ENCODE peak calls at places on chromosomes 13 and 19, in four cellular contexts. C is fibroblast of lung, Z is colonic mucosa, H is fibroblast of pulmonary artery. O is an unnamed sample.

GRCh38 chr19:38742296-38742695 is 2.0 kb downstream of the CAPN12 start:
- DNase-seq in C (no peak), Z (no peak), H (no peak), O (no peak)

GRCh38 chr13:41520699-41521630 is 63.6 kb downstream of the RGCC start:
- DNase-seq in C (peak), Z (no peak), H (no peak), O (no peak)

GRCh38 chr19:38956264-38956663 is 19.3 kb downstream of the FBXO17 start:
- DNase-seq in C (no peak), Z (no peak), H (no peak), O (no peak)

GRCh38 chr19:35587326-35587725 is 1.4 kb downstream of the PMIS2 start:
- DNase-seq in C (no peak), Z (no peak), H (peak), O (no peak)

GRCh38 chr13:37833411-37833810 is 36.2 kb downstream of the TRPC4 start:
- DNase-seq in C (no peak), Z (no peak), H (no peak), O (no peak)

GRCh38 chr19:10206226-10206873 is 11.6 kb upstream of the DNMT1 start:
- DNase-seq in C (peak), Z (no peak), H (peak), O (peak)

GRCh38 chr13:23709521-23709920 is 139.3 kb downstream of the TNFRSF19 start:
- DNase-seq in C (no peak), Z (no peak), H (no peak), O (peak)

GRCh38 chr19:4723465-4724251 is at the start of gene DPP9:
- DNase-seq in C (peak), Z (peak), H (peak), O (peak)

GRCh38 chr19:52948025-52948770 is 14.5 kb downstream of the ZNF816 start:
- DNase-seq in C (no peak), Z (no peak), H (no peak), O (no peak)

GRCh38 chr19:4088975-4089374 is 22.3 kb upstream of the ZBTB7A start:
- DNase-seq in C (no peak), Z (peak), H (no peak), O (no peak)

GRCh38 chr13:43544011-43544410 is 242.8 kb downstream of the ENOX1 start:
- DNase-seq in C (peak), Z (no peak), H (no peak), O (peak)

GRCh38 chr19:17296278-17296677 is 6.9 kb downstream of the ABHD8 start:
- DNase-seq in C (no peak), Z (no peak), H (no peak), O (peak)

GRCh38 chr19:30431591-30431990 is 59.4 kb downstream of the ZNF536 start:
- DNase-seq in C (no peak), Z (no peak), H (no peak), O (no peak)

GRCh38 chr13:45674908-45675307 is 27.2 kb upstream of the CBY2 start:
- DNase-seq in C (peak), Z (no peak), H (peak), O (no peak)

GRCh38 chr19:11446652-11447301 is 11.3 kb downstream of the PRKCSH start:
- DNase-seq in C (peak), Z (peak), H (peak), O (peak)

GRCh38 chr19:19732579-19733501 is at the start of gene ZNF14:
- DNase-seq in C (peak), Z (peak), H (peak), O (peak)
- TF ChIP-seq CTCF in C (no peak), Z (no peak), H (peak), O (no peak)

GRCh38 chr19:42324655-42325307 is 654 bp upstream of the MEGF8 start:
- DNase-seq in C (no peak), Z (peak), H (no peak), O (no peak)

GRCh38 chr19:42326969-42327368 is 1.5 kb downstream of the MEGF8 start:
- DNase-seq in C (no peak), Z (no peak), H (no peak), O (no peak)

GRCh38 chr19:42325896-42326771 is 699 bp downstream of the MEGF8 start:
- DNase-seq in C (no peak), Z (peak), H (no peak), O (peak)

GRCh38 chr19:42323852-42324654 is 1.4 kb upstream of the MEGF8 start:
- DNase-seq in C (no peak), Z (no peak), H (no peak), O (peak)

DNA sequence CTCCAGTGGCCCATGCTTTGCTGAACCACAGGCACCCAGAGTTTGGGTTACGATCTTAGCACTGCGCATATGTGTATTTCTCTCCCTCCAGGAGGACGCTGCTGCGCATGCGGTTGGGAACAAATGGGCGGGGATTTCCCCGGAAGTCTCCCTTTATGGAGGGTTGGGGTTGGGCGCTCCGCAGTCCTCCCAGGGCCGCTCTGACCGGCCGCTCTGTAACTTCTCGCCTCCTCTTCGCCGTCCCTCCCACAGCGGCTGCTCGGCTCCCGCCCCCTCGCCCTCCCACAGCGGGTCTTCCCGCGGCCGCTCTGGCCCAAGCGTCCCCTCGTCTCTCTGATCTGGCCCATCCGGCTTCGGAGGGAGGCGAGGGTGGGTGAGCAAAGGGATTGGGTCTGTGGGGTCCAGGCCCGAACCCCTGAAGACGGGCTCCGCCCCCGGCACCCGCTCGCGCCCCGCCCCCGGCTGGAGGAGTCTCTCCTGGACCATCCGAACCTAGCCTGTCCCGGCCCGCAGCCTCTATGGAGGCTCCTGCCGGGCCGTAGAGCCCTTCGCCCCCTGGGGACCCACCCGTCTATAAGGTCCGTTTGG is at the start of gene MEGF8:
- DNase-seq in C (peak), Z (peak), H (peak), O (peak)
- TF ChIP-seq CTCF in C (peak), Z (peak), H (peak), O (no peak)

DNA sequence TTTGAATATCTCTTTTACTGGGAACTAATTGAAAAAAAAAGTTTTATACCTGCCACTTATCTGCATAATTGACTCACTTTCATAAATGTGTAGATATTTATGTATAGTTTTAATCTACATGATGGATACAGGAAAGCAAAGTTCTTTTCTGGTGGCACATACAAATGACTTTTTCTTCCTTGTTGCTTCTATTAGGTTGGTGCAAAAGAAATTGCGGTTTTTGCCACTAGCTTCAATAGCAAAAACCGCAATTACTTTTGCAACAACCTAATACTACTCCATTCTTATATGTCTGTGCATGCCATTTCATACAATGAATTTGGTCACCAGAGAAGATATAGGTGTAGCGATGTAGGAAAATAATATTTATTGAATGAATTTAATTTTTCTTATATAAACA is 344.5 kb upstream of the PCDH20 start:
- DNase-seq in C (no peak), Z (no peak), H (no peak), O (no peak)
- TF ChIP-seq CTCF in C (no peak), Z (no peak), H (no peak), O (no peak)

GRCh38 chr19:49430678-49431329 is 5.6 kb downstream of the GFY start:
- DNase-seq in C (no peak), Z (no peak), H (no peak), O (peak)
- TF ChIP-seq CTCF in C (no peak), Z (no peak), H (peak), O (no peak)

DNA sequence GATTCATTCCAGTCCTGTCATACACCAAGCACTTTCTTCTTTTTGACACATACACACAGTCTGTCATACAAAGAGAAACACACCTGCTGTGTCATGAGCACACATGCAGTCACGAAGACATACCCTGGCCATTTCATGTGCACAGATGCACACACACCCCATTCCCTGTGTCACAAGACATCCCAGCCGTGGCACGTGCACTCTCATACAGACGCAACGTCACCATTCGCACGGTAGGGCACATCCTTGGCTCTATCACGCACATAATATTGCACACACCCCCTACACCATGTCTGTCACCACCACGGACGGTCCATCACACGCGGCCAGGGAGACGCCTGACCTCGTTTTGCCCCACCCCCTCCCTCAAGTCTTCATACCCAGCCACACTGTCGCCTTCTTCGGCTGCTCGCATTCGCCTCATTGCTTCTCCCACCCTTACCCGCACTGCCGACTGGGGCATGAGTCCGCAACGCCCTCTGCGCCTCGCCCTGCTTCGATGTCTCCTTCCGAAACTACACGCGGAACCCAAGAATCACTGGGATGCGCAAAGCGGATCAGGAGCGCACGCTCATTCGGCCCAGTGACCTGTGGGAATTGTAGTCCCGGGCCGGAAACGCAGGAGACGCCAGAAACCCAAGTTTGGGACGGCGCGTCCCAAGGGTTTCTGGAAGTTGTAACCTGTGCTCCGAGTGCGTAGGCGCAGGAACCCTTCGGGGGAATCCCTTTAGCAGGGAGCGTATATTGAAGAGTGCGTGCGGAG is 6.8 kb upstream of the ZNF283 start:
- DNase-seq in C (peak), Z (peak), H (peak), O (peak)
- TF ChIP-seq CTCF in C (no peak), Z (no peak), H (no peak), O (no peak)

GRCh38 chr13:113759525-113760137 is 605 bp downstream of the TMEM255B start:
- DNase-seq in C (peak), Z (no peak), H (peak), O (no peak)

GRCh38 chr13:113761136-113761535 is 2.1 kb downstream of the TMEM255B start:
- DNase-seq in C (no peak), Z (no peak), H (no peak), O (no peak)

GRCh38 chr13:113762075-113762474 is 3.0 kb downstream of the TMEM255B start:
- DNase-seq in C (no peak), Z (no peak), H (no peak), O (no peak)

GRCh38 chr13:113756441-113757097 is 2.5 kb upstream of the TMEM255B start:
- DNase-seq in C (no peak), Z (no peak), H (peak), O (no peak)

DNA sequence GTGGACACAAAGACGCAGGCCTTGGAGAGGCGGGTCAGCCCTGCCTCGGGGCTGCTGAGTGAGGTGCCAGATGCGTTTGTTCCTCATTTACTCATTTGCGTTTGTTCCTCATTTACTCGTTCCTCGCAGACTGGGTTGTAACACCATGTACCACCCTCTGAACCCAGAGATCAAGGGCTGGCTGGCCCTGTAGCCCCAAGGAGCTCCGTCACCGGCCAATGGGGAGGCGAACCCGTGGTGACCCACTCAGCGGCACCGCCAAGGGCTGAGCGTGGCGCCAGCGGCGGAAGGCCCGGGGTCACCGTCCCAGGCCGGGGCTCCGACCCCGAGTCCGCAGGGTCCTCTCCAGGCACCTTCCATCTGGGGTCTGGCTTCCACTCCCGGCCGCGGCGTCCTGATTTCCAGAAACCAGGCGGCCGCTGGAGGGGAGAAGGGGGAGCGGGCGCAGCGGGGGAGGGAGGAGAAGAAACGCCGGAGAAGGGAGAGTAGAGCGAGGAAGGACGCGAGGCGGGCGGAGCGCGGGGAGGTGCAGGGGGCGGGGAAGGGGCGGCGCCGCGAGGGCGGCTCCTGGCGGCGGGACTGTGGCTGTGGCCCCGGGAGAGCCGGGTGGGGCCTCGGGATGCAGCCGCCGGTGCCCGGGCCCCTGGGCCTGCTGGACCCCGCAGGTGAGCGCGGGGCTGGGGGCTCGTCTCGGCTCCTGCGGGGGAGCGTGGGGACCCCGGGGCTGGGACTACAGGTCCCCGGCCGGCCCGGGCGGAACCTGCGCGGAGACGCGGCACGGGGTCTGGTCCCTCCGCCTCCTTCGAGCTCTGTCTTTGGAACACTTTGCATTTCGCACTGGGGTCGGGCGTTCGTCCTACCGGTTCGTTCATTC is at the start of gene TMEM255B:
- DNase-seq in C (peak), Z (peak), H (peak), O (peak)
- TF ChIP-seq CTCF in C (no peak), Z (peak), H (no peak), O (peak)